ENCODE peak calls at places on chromosome 17, in seven cellular contexts. Q is fibroblast of lung, U is AG09309, P is fibroblast of pulmonary artery, N is AG04450, V is AG10803, O is PC-3. D is an unnamed sample.
A peak's percentile ranks its signal among the peaks of the same experiment; 100 is the strongest.

GRCh38 chr17:69326302-69327059 is 452 bp downstream of the ABCA5 start:
- DNase-seq in Q (peak; percentile 34), U (no peak), P (peak; percentile 33), N (no peak), V (peak; percentile 29), O (peak; percentile 39), D (peak; percentile 4)

GRCh38 chr17:8212312-8213180 is 2.2 kb upstream of the AURKB start:
- DNase-seq in Q (no peak), U (no peak), P (no peak), N (no peak), V (no peak), O (no peak), D (no peak)

GRCh38 chr17:3693829-3694231 is 2.1 kb downstream of the P2RX5 start:
- DNase-seq in Q (no peak), U (no peak), P (no peak), N (no peak), V (no peak), O (no peak), D (no peak)

GRCh38 chr17:81254955-81255717 is 16.0 kb downstream of the NDUFAF8 start:
- DNase-seq in Q (peak; percentile 77), U (no peak), P (peak; percentile 79), N (peak; percentile 54), V (peak; percentile 74), O (peak; percentile 77), D (peak; percentile 15)

GRCh38 chr17:57442914-57443571 is 186.7 kb downstream of the MSI2 start:
- DNase-seq in Q (peak; percentile 82), U (no peak), P (no peak), N (no peak), V (peak; percentile 26), O (peak; percentile 39), D (no peak)

GRCh38 chr17:37148171-37148570 is 199.4 kb downstream of the AATF start:
- DNase-seq in Q (peak; percentile 18), U (no peak), P (peak; percentile 33), N (no peak), V (no peak), O (no peak), D (no peak)

GRCh38 chr17:1054656-1055055 is 57.7 kb downstream of the TIMM22 start:
- DNase-seq in Q (no peak), U (no peak), P (no peak), N (no peak), V (no peak), O (no peak), D (no peak)

GRCh38 chr17:2347805-2348685 is 10.7 kb downstream of the SGSM2 start:
- DNase-seq in Q (peak; percentile 74), U (peak; percentile 82), P (peak; percentile 66), N (peak; percentile 72), V (peak; percentile 89), O (peak; percentile 75), D (peak; percentile 74)

GRCh38 chr17:17635126-17635525 is 43.6 kb upstream of the PEMT start:
- DNase-seq in Q (no peak), U (no peak), P (no peak), N (no peak), V (peak; percentile 24), O (no peak), D (no peak)

GRCh38 chr17:78979780-78980623 is at the start of gene LGALS3BP:
- DNase-seq in Q (peak; percentile 84), U (no peak), P (peak; percentile 89), N (peak; percentile 48), V (peak; percentile 47), O (peak; percentile 54), D (no peak)

GRCh38 chr17:10151667-10152496 is 46.5 kb downstream of the GAS7 start:
- DNase-seq in Q (peak; percentile 29), U (no peak), P (no peak), N (no peak), V (no peak), O (no peak), D (no peak)

GRCh38 chr17:58756246-58757161 is 850 bp downstream of the PPM1E start:
- DNase-seq in Q (peak; percentile 8), U (no peak), P (peak; percentile 4), N (no peak), V (no peak), O (no peak), D (no peak)

GRCh38 chr17:82985973-82986372 is 93.4 kb upstream of the METRNL start:
- DNase-seq in Q (peak; percentile 64), U (no peak), P (peak; percentile 4), N (no peak), V (peak; percentile 42), O (no peak), D (no peak)

GRCh38 chr17:50212121-50212843 is 10.9 kb upstream of the COL1A1 start:
- DNase-seq in Q (peak; percentile 84), U (peak; percentile 94), P (peak; percentile 78), N (peak; percentile 81), V (peak; percentile 92), O (no peak), D (peak; percentile 80)
- TF ChIP-seq CTCF in Q (no peak), U (no peak), P (no peak), N (no peak), V (no peak), O (no peak), D (no peak)

DNA sequence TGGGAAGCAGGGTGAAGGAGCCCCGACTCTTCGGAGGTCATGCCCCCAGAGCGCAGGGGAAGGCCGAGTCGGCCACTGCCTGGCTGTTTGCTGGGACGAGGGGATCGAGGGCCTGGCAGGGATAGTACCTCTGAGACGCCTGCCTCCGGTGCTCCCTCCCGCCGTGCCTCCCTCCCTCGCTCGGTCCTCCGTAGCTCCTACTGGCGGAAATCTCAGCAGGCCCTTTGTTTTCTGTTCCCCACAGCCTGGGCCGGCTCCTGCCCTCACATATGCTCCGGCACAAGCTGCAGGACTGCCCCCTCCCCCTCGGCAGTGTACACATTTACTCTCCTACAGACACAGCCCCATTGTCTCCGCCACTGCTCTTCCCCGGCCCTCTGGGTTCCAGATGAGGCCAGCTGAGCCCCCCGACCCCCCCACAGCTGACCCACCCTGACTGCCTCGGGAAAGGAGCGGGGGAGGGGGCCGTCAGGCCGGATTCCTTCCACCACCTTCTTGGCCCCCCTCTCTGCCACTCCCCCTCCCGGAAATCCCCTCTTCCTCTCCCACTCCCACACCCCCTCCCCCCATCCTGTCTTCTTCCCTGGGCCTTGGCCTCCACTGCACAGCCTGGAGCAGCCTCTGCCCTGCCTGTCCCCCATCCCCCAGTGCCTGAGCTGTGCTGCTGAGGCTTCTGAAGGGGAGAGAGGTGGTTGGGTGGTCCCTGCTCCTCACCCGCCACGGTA is 1.4 kb downstream of the TRAF4 start:
- DNase-seq in Q (peak; percentile 51), U (no peak), P (peak; percentile 74), N (no peak), V (peak; percentile 52), O (peak; percentile 41), D (no peak)
- H3K4me3 ChIP-seq in Q (peak overlapping the region; percentile 78), U (peak overlapping the region; percentile 83), P (peak overlapping the region; percentile 94), N (peak overlapping the region; percentile 88), V (peak overlapping the region; percentile 88), O (peak overlapping the region; percentile 89), D (peak overlapping the region; percentile 86)

DNA sequence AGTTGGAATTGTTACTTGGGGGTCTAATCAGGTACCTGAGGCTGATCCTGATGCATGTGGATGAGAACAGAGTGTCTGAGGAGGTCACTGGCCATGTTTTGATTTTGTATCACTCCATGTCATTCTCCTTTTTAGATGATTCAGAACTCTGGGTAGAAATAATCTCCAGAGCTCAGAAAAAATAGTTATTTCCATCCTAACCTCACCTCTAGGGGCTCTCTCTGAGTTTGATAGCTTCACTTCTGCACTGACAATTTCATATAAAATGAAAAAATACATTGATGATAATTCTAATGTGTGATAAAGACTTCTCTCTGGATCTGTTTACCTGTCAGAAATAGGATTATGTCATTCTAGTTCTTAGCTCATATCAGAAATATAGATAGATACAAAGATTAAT is 6.2 kb upstream of the KRT12 start:
- DNase-seq in Q (no peak), U (no peak), P (no peak), N (no peak), V (no peak), O (no peak), D (no peak)
- TF ChIP-seq CTCF in Q (no peak), U (peak; percentile 21), P (no peak), N (peak; percentile 21), V (no peak), O (peak; percentile 31), D (peak; percentile 17)

DNA sequence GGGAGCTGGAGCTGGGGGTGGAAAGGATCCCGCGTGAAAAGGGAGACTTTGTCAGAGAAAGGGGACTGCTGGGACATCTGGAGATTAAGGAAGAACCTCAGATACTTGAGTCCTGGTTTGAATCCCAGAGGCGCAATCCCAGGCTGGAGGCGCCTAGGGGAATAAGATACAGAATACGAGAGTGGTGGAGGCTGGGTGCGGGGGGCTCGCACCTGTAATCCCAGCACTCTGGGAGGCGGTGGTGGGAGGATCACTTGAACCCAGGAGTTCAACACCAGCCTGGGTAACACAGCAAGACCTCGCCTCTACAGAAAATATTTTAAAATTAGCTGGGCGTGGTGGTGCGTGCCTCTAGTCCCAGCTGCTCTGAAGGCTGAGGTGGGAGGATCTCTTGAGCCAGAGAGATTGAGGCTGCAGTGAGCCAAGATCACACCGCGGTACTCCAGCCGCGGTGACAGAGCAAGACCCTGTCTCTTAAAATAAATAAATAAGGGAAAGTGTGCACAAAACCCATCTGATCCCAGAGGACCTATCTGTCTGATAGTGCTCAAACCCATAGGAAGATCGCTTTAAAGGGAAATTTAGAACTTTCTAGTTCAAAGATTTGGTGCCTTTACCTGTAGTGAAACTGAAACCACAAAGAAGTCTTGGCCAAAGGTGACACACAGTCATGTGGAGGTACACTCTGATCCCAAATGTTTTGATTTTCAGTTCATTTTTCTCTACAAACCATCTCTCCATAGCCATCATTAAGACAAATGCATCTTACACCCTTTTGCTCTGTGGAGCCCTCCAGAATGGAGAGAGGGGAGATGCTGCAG is 625 bp upstream of the SCRN2 start:
- DNase-seq in Q (no peak), U (no peak), P (no peak), N (no peak), V (no peak), O (no peak), D (no peak)
- H3K4me3 ChIP-seq in Q (peak overlapping the region; percentile 92), U (peak overlapping the region; percentile 92), P (peak overlapping the region; percentile 92), N (peak overlapping the region; percentile 82), V (peak overlapping the region; percentile 93), O (peak overlapping the region; percentile 80), D (no peak overlapping the region)

DNA sequence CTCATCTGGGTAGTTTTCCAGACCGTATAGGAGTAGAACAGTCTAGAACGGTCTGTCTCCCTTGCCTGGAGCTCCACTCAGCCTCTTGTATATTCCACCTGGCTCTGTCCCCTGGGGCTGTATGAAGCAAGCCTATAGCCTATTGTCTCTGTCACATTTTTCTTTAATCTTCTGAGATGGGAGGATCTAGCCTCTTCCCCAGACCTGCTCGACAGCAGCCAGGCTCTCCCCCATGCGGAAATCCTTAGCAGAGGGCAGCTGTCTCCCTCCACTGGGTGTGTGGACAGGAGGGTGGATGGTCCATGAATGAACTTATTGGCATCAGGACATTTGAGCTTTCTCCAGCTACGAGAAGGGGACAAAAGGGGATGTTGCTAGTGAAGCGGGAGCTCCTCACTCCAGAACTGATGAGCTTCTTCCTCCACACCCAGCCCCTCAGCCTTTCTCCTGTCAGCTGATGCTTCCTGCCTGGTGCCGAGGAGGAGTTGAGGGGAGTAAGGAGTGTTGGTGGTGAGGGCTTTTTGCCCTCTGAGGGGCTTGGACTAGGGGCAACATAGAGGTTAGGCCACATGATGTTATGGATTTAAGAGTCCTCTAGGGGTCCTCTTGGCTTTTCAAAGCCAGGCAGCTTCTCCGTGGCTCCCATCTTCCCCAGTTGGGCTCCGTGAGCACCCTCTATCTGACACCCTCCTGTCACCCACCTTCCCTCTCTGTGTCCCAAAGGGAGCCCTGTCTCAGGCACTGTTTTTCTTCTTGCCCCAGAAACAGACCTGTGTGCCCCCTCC is 28.0 kb downstream of the ARHGAP23 start:
- DNase-seq in Q (no peak), U (no peak), P (peak; percentile 51), N (no peak), V (no peak), O (no peak), D (no peak)
- TF ChIP-seq CTCF in Q (peak; percentile 31), U (no peak), P (peak; percentile 3), N (peak; percentile 38), V (no peak), O (no peak), D (peak; percentile 42)